ENCODE peak calls at places on chromosomes 11 and 22, in five cellular contexts. T, G, E, L and B are unnamed samples.

GRCh38 chr11:126607374-126607773 is 251.9 kb downstream of the ST3GAL4 start:
- DNase-seq in L (no peak), T (peak; percentile 83), E (peak; percentile 21), G (peak; percentile 59), B (no peak)

GRCh38 chr11:131840542-131840941 is 470.1 kb downstream of the NTM start:
- DNase-seq in L (no peak), T (no peak), G (no peak), E (no peak), B (no peak)

GRCh38 chr22:39469681-39470461 is 13.1 kb downstream of the MGAT3 start:
- DNase-seq in G (no peak), T (peak; percentile 44), L (no peak), E (no peak), B (no peak)

GRCh38 chr22:45667486-45667885 is 4.1 kb upstream of the ATXN10 start:
- DNase-seq in G (no peak), L (no peak), T (no peak), E (no peak), B (no peak)

GRCh38 chr11:93791493-93791892 is 7.4 kb downstream of the MED17 start:
- DNase-seq in L (no peak), E (peak; percentile 9), G (no peak), T (no peak), B (no peak)

GRCh38 chr11:117315285-117316196 is 515 bp downstream of the BACE1 start:
- DNase-seq in T (no peak), G (peak; percentile 21), E (no peak), L (no peak), B (no peak)

GRCh38 chr11:94922675-94923347 is 50.5 kb downstream of the CWC15 start:
- DNase-seq in L (no peak), G (no peak), E (no peak), T (no peak), B (no peak)

GRCh38 chr11:118623291-118623655 is 15.9 kb downstream of the PHLDB1 start:
- DNase-seq in L (no peak), E (no peak), G (peak; percentile 60), T (peak; percentile 78), B (no peak)

GRCh38 chr22:40679964-40680818 is 907 bp downstream of the MCHR1 start:
- DNase-seq in T (no peak), L (no peak), G (no peak), E (no peak), B (no peak)

GRCh38 chr11:2435288-2436012 is 8.9 kb downstream of the TRPM5 start:
- DNase-seq in E (no peak), G (no peak), T (no peak), L (no peak), B (no peak)

GRCh38 chr11:63906585-63906984 is 10.4 kb downstream of the RCOR2 start:
- DNase-seq in L (no peak), E (no peak), T (peak; percentile 81), G (no peak), B (no peak)

GRCh38 chr11:67054851-67055523 is 1.7 kb upstream of the RHOD start:
- DNase-seq in L (no peak), T (peak; percentile 77), E (no peak), G (peak; percentile 48), B (no peak)

GRCh38 chr11:125674210-125674609 is 6.4 kb downstream of the ACRV1 start:
- DNase-seq in G (no peak), E (no peak), T (no peak), L (no peak), B (no peak)

GRCh38 chr11:70456921-70457532 is 58.7 kb downstream of the CTTN start:
- DNase-seq in E (no peak), L (no peak), T (no peak), G (no peak), B (peak; percentile 25)

GRCh38 chr11:19827399-19828135 is 114.9 kb downstream of the NAV2 start:
- DNase-seq in E (no peak), T (no peak), G (no peak), L (no peak), B (no peak)

GRCh38 chr11:62601114-62601363 is 626 bp downstream of the MTA2 start:
- DNase-seq in E (no peak), L (no peak), T (no peak), G (no peak), B (no peak)

GRCh38 chr22:49502126-49502826 is 325.4 kb downstream of the BRD1 start:
- DNase-seq in T (no peak), E (no peak), L (no peak), G (no peak), B (no peak)

GRCh38 chr11:706957-707816 is 1.2 kb downstream of the EPS8L2 start:
- DNase-seq in E (peak; percentile 17), G (peak; percentile 78), L (no peak), T (peak; percentile 68), B (no peak)

GRCh38 chr11:10304495-10305261 is at the start of gene ADM:
- DNase-seq in E (peak; percentile 91), T (peak; percentile 94), G (peak; percentile 97), L (peak; percentile 71), B (no peak)

GRCh38 chr22:17872491-17872890 is 98.2 kb upstream of the BID start:
- DNase-seq in L (no peak), E (no peak), T (no peak), G (no peak), B (peak; percentile 41)

GRCh38 chr11:83725718-83726117 is 439.6 kb upstream of the CCDC90B start:
- DNase-seq in G (no peak), L (no peak), E (no peak), T (no peak), B (no peak)

GRCh38 chr22:29039148-29039547 is 22.5 kb downstream of the C22orf31 start:
- DNase-seq in E (no peak), T (no peak), G (no peak), L (no peak), B (no peak)

GRCh38 chr11:132231656-132232173 is 861.3 kb downstream of the NTM start:
- DNase-seq in L (no peak), T (no peak), G (no peak), E (no peak), B (no peak)

GRCh38 chr11:44837650-44838049 is 110.9 kb downstream of the TSPAN18 start:
- DNase-seq in T (no peak), L (peak; percentile 25), G (peak; percentile 67), E (no peak), B (no peak)

GRCh38 chr11:12200359-12201015 is 90.1 kb downstream of the MICAL2 start:
- DNase-seq in T (peak; percentile 42), L (peak; percentile 79), E (peak; percentile 37), G (peak; percentile 96), B (no peak)

GRCh38 chr22:39209756-39210155 is 35.0 kb downstream of the PDGFB start:
- DNase-seq in T (no peak), G (no peak), E (no peak), L (no peak), B (no peak)

GRCh38 chr11:75330279-75330678 is 21.2 kb downstream of the ARRB1 start:
- DNase-seq in G (no peak), E (no peak), T (no peak), L (no peak), B (no peak)

GRCh38 chr11:126452718-126453117 is 97.2 kb downstream of the ST3GAL4 start:
- DNase-seq in T (no peak), G (no peak), E (no peak), L (no peak), B (no peak)

GRCh38 chr22:19779685-19780268 is 19.2 kb downstream of the TBX1 start:
- DNase-seq in L (no peak), G (peak; percentile 18), T (no peak), E (no peak), B (no peak)